ENCODE peak calls at places on chromosomes 16 and 17, in eight cellular contexts. S, T, C, E, K, Z, Y and R are unnamed samples.
A peak's percentile ranks its signal among the peaks of the same experiment; 100 is the strongest.

GRCh38 chr16:11145173-11145820 is 110.7 kb downstream of the SOCS1 start:
- DNase-seq in S (no peak), T (no peak), C (no peak), E (no peak), K (no peak), Z (peak; percentile 78), Y (no peak), R (no peak)

GRCh38 chr17:61337247-61337812 is 62.3 kb upstream of the TBX2 start:
- DNase-seq in S (no peak), T (no peak), C (no peak), E (peak; percentile 29), K (no peak), Z (no peak), Y (no peak), R (no peak)

GRCh38 chr16:27106305-27106704 is 39.6 kb downstream of the C16orf82 start:
- DNase-seq in S (no peak), T (no peak), C (no peak), E (no peak), K (peak; percentile 9), Z (no peak), Y (no peak), R (no peak)

GRCh38 chr16:85461814-85462404 is 151.2 kb upstream of the GSE1 start:
- DNase-seq in S (no peak), T (no peak), C (no peak), E (peak; percentile 91), K (no peak), Z (no peak), Y (peak; percentile 95), R (no peak)

GRCh38 chr17:57420674-57421392 is 164.5 kb downstream of the MSI2 start:
- DNase-seq in S (no peak), T (no peak), C (no peak), E (no peak), K (no peak), Z (no peak), Y (no peak), R (no peak)

GRCh38 chr17:4953461-4953961 is 2.6 kb downstream of the ENO3 start:
- DNase-seq in S (no peak), T (no peak), C (no peak), E (no peak), K (no peak), Z (no peak), Y (no peak), R (no peak)

GRCh38 chr16:30941600-30942420 is 7.1 kb upstream of the ORAI3 start:
- DNase-seq in S (peak; percentile 38), T (no peak), C (peak; percentile 87), E (peak; percentile 79), K (peak; percentile 78), Z (peak; percentile 89), Y (peak; percentile 77), R (peak; percentile 33)

GRCh38 chr16:10552998-10553491 is 27.4 kb downstream of the EMP2 start:
- DNase-seq in S (no peak), T (no peak), C (peak; percentile 59), E (peak; percentile 56), K (no peak), Z (no peak), Y (peak; percentile 26), R (no peak)

GRCh38 chr17:55601874-55602364 is 90.7 kb upstream of the SMIM36 start:
- DNase-seq in S (no peak), T (no peak), C (no peak), E (peak; percentile 93), K (no peak), Z (no peak), Y (peak; percentile 23), R (no peak)

GRCh38 chr16:83002351-83003334 is 375.9 kb downstream of the CDH13 start:
- DNase-seq in S (no peak), T (no peak), C (no peak), E (peak; percentile 7), K (no peak), Z (no peak), Y (no peak), R (no peak)

GRCh38 chr17:28471127-28471453 is 2.4 kb upstream of the SLC13A2 start:
- DNase-seq in S (no peak), T (no peak), C (no peak), E (no peak), K (no peak), Z (no peak), Y (no peak), R (no peak)

GRCh38 chr16:78729687-78730086 is 630.2 kb downstream of the WWOX start:
- DNase-seq in S (no peak), T (no peak), C (no peak), E (no peak), K (no peak), Z (no peak), Y (no peak), R (no peak)

GRCh38 chr17:28532063-28532960 is 20.1 kb downstream of the UNC119 start:
- DNase-seq in S (no peak), T (no peak), C (no peak), E (no peak), K (no peak), Z (no peak), Y (no peak), R (no peak)

GRCh38 chr17:33469911-33470310 is 176.8 kb upstream of the ASIC2 start:
- DNase-seq in S (no peak), T (no peak), C (no peak), E (no peak), K (no peak), Z (no peak), Y (no peak), R (no peak)

GRCh38 chr16:78689031-78689430 is 589.6 kb downstream of the WWOX start:
- DNase-seq in S (no peak), T (no peak), C (no peak), E (no peak), K (no peak), Z (no peak), Y (no peak), R (no peak)

GRCh38 chr17:81309140-81309858 is 14.2 kb upstream of the SLC38A10 start:
- DNase-seq in S (no peak), T (peak; percentile 46), C (peak; percentile 92), E (peak; percentile 90), K (peak; percentile 92), Z (peak; percentile 95), Y (peak; percentile 79), R (no peak)

DNA sequence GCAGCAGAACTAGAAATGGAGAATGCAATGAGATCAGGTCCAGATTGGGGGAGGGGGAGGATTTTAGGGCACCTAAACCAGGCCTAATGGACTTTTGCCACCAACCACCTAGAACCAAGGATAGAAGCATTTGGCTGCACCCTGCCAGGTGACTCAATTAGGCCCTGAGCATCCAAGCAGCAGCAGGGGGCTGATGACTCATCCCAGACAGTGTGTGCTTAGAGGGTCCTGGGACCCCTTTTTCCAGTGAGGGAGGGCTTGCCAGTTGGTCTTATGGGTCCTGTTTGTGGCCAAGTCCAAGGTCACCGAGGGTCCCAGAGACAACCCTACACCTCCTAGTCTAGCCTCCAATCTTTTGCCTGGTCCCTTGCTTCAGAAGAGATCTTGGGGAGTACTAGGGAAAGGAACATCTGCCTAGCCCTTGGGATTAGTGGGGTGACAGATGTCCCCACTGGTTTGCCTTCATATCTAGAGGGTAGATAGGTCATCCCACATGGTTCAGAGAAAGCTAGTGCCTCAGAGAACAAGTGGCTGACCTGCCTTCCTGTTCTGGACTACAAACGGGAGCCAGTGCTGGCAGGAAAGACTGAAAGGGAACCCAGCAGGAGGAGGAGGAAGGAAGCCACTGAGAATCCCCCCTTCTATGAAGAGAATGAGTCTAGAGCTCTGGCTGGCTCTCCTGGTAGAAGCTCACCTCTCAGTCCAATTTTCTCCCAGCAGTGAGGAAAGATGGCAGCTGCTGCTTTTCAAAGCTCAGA is 1.6 kb upstream of the TBKBP1 start:
- DNase-seq in S (no peak), T (no peak), C (no peak), E (no peak), K (no peak), Z (peak; percentile 23), Y (no peak), R (no peak)
- H3K27ac ChIP-seq in S (no peak overlapping the region), T (no peak overlapping the region), C (no peak overlapping the region), E (no peak overlapping the region), K (no peak overlapping the region), Z (no peak overlapping the region), Y (peak overlapping the region; percentile 95), R (no peak overlapping the region)

GRCh38 chr17:73343739-73344454 is 32.1 kb upstream of the CDC42EP4 start:
- DNase-seq in S (no peak), T (no peak), C (peak; percentile 58), E (no peak), K (no peak), Z (no peak), Y (peak; percentile 22), R (no peak)
- H3K27ac ChIP-seq in S (no peak overlapping the region), T (peak overlapping the region; percentile 58), C (no peak overlapping the region), E (peak overlapping the region; percentile 95), K (peak overlapping the region; percentile 92), Z (no peak overlapping the region), Y (peak overlapping the region; percentile 27), R (peak overlapping the region; percentile 94)

GRCh38 chr17:67449885-67450755 is 73.0 kb downstream of the PITPNC1 start:
- DNase-seq in S (no peak), T (no peak), C (no peak), E (no peak), K (no peak), Z (peak; percentile 49), Y (no peak), R (no peak)
- H3K27ac ChIP-seq in S (peak overlapping the region; percentile 26), T (no peak overlapping the region), C (no peak overlapping the region), E (no peak overlapping the region), K (no peak overlapping the region), Z (no peak overlapping the region), Y (no peak overlapping the region), R (no peak overlapping the region)

DNA sequence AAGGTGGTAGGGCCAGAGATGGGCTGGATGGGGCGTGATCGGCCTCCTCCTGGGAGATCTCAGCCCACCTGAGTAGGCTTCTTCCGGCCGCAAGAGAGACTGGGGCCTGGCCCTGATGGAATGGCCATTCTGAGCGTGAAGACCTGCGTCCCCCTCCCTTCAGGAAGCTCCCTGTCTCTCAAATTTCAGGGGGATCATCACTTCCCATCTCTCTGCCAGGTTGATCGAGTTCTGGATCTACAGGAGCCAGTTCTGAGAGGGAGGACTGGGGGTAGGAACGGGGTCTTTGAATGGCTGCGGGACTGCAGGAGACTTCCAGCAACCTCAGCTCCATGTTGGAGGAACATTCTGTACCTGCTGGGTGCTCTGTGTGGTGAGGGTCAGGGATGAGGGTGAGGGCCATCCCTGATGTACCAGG is 9.3 kb upstream of the GSDMA start:
- DNase-seq in S (no peak), T (no peak), C (no peak), E (no peak), K (no peak), Z (no peak), Y (no peak), R (no peak)
- H3K27ac ChIP-seq in S (peak overlapping the region; percentile 62), T (peak overlapping the region; percentile 18), C (no peak overlapping the region), E (peak overlapping the region; percentile 31), K (peak overlapping the region; percentile 87), Z (peak overlapping the region; percentile 36), Y (no peak overlapping the region), R (no peak overlapping the region)